ENCODE peak calls at places on chromosomes 2 and 18, in four cellular contexts. C is HepG2, B is SK-N-SH, T is K562. O is an unnamed sample.

GRCh38 chr2:240564571-240565266 is 3.6 kb upstream of the RNPEPL1 start:
- DNase-seq in B (no peak), T (no peak), C (no peak), O (no peak)

GRCh38 chr18:22363867-22364463 is 53.8 kb downstream of the CTAGE1 start:
- DNase-seq in C (no peak), T (no peak), B (no peak), O (no peak)

GRCh38 chr2:240926516-240927389 is 20.6 kb downstream of the CROCC2 start:
- DNase-seq in B (peak; percentile 69), C (no peak), T (no peak), O (no peak)

GRCh38 chr18:7684966-7685365 is 117.8 kb downstream of the PTPRM start:
- DNase-seq in T (no peak), B (no peak), C (no peak), O (no peak)

GRCh38 chr2:10325278-10326145 is 22.8 kb downstream of the HPCAL1 start:
- DNase-seq in C (peak; percentile 74), T (no peak), B (no peak), O (no peak)

GRCh38 chr2:236169151-236169721 is 1.1 kb upstream of the GBX2 start:
- DNase-seq in T (no peak), B (peak; percentile 45), C (no peak), O (no peak)

GRCh38 chr2:88170472-88170892 is 336 bp downstream of the THNSL2 start:
- DNase-seq in B (peak; percentile 39), T (no peak), C (no peak), O (no peak)

GRCh38 chr2:240388471-240389301 is 46.8 kb upstream of the GPC1 start:
- DNase-seq in C (no peak), B (no peak), T (no peak), O (no peak)

GRCh38 chr2:112811841-112812306 is 24.7 kb downstream of the IL1B start:
- DNase-seq in T (no peak), C (peak; percentile 24), B (no peak), O (no peak)

GRCh38 chr18:59272971-59273935 is at the start of gene RAX:
- DNase-seq in C (no peak), B (peak; percentile 94), T (peak; percentile 79), O (no peak)

GRCh38 chr18:35130236-35130635 is 89.0 kb downstream of the MAPRE2 start:
- DNase-seq in T (peak; percentile 27), B (no peak), C (no peak), O (no peak)

GRCh38 chr18:6997802-6998201 is 119.8 kb downstream of the LAMA1 start:
- DNase-seq in T (no peak), C (no peak), B (no peak), O (no peak)

GRCh38 chr2:5693288-5694015 is 1.3 kb downstream of the SOX11 start:
- DNase-seq in C (no peak), T (no peak), B (peak; percentile 69), O (no peak)

GRCh38 chr2:5692561-5693287 is 540 bp downstream of the SOX11 start:
- DNase-seq in T (no peak), C (no peak), B (peak; percentile 68), O (no peak)

GRCh38 chr2:5690231-5690630 is 2.0 kb upstream of the SOX11 start:
- DNase-seq in T (no peak), C (no peak), B (no peak), O (no peak)

GRCh38 chr2:5690718-5691658 is 1.2 kb upstream of the SOX11 start:
- DNase-seq in B (peak; percentile 92), C (no peak), T (no peak), O (no peak)

DNA sequence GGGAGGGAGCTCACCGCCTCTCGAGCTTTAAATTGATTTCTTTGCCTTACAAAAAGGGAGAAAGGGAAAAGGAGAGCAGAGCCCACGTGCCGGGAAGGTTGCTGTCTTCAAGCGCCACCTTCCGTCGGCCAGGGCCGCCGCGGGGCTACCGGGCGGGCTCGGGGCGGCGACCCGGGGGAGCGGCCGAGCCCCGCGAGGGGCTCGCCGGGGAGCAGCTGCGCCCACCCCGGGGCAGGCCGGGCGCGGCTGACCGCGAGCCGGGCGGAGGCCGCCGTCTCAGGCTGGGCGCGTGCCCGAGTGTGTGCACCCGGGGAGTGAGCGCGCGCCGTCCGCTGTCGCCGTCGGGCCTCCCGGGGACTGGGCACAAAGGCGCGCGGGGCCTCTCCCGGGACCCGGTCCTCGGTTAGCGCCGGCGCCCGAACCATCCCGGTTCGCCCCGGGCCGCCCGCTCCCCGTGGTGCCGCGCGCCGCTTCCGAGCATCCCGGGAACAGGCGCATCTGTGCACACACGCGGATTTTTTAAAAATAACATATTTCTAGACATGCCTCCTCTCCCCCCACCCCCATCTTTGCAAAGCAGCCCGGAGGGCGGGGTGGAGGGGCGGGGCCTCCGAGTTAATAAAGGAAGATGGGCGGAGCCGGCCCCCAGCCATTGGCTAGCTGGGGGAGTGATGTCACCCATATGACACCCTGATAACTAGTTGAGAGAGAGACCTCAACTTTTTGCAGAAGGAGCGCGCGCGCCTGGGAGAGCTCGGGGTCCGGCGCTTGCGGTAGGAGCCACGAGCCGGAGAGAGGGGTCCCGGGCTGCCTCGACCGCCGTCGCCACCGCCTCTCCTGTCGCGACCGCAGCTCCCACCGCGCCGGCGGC is at the start of gene SOX11:
- DNase-seq in B (peak; percentile 99), T (no peak), C (no peak), O (no peak)
- TF ChIP-seq NFIC in B (no peak), T (no peak), C (no peak), O (no peak)

GRCh38 chr2:137675584-137676327 is 288.5 kb upstream of the HNMT start:
- DNase-seq in C (no peak), B (no peak), T (no peak), O (no peak)
- TF ChIP-seq NFIC in C (no peak), B (no peak), T (no peak), O (no peak)

GRCh38 chr2:96604104-96604503 is 34.0 kb downstream of the KANSL3 start:
- DNase-seq in C (peak; percentile 31), B (no peak), T (peak; percentile 37), O (no peak)

GRCh38 chr2:96596596-96596995 is 41.5 kb downstream of the KANSL3 start:
- DNase-seq in C (no peak), T (no peak), B (no peak), O (no peak)

GRCh38 chr2:96602330-96602823 is 35.7 kb downstream of the KANSL3 start:
- DNase-seq in C (peak; percentile 25), T (no peak), B (no peak), O (no peak)

GRCh38 chr2:96599941-96600340 is 38.2 kb downstream of the KANSL3 start:
- DNase-seq in C (no peak), T (no peak), B (no peak), O (no peak)

GRCh38 chr2:96601382-96602292 is 36.5 kb downstream of the KANSL3 start:
- DNase-seq in B (no peak), T (peak; percentile 23), C (peak; percentile 96), O (no peak)
- TF ChIP-seq NFIC in B (no peak), T (no peak), C (peak; percentile 65), O (no peak)

GRCh38 chr18:79935499-79935898 is 16.0 kb downstream of the SLC66A2 start:
- DNase-seq in C (no peak), T (no peak), B (no peak), O (no peak)

GRCh38 chr18:79935925-79936324 is 15.5 kb downstream of the SLC66A2 start:
- DNase-seq in B (no peak), T (no peak), C (no peak), O (no peak)

GRCh38 chr18:79935098-79935480 is 16.4 kb downstream of the SLC66A2 start:
- DNase-seq in B (no peak), T (no peak), C (no peak), O (no peak)

GRCh38 chr18:79933765-79934164 is 17.7 kb downstream of the SLC66A2 start:
- DNase-seq in B (no peak), T (no peak), C (peak; percentile 81), O (no peak)

DNA sequence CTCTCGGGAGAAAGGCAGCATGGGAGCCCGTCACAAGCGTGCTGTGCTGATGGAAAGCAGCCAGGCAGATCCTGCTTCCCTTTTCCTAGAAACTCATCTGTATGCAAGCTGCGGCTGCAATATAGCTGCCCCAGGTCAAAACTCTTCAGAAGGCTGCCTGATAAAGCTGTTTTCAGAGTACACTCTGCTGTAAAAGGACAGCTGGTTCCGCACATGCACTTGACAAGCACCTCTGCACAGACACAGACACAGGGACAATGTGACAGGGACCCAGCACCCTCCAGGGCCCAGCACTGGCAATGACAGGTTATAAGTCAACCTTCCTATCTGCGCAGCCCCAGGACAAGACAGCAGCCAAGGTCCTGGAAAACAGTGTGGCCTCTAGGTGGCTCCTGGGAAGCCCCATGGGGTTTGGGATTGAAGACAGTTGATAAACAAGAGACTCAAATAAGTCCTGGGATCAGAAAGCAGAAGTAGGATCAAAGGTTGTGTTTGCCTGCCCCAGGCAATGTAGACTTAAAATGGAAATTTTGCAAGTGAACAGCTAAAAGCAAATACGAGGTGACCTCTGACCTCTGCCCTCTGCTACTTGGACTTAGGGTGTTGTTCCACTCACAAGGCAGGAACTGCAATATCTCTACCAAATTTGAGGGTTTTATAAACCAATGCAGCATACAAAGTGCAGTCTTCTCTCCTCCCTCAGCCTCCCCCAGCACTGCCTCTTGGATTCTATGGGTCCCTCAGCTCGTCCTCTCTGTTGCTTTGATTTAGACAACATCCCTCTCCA is 16.9 kb downstream of the SLC66A2 start:
- DNase-seq in C (peak; percentile 99), T (peak; percentile 13), B (no peak), O (no peak)
- TF ChIP-seq NFIC in C (peak; percentile 87), T (no peak), B (no peak), O (no peak)

DNA sequence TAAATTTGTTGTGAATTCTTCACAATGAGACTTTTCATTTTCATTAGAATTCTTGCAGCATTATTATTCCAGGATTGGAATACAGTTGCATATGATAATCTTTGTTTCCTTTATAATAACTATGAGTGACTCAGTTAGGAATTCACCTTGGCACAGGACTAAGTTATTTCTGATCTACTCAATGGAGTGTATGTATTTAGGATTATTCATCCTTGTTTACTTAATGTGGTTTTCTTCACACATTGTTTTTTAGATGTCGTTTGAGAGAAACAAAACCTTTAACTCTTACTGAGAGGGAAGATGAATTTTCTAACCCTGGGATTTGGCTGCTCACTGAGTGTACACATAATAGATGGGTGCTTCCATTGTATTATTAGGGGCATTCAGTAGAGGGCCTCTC is 970.1 kb downstream of the DPP10 start:
- DNase-seq in T (no peak), B (no peak), C (no peak), O (no peak)
- TF ChIP-seq NFIC in T (no peak), B (no peak), C (no peak), O (no peak)

GRCh38 chr2:147495741-147496140 is 349.1 kb upstream of the ACVR2A start:
- DNase-seq in B (no peak), T (no peak), C (no peak), O (no peak)
- TF ChIP-seq NFIC in B (no peak), T (no peak), C (no peak), O (no peak)

GRCh38 chr2:109142416-109143210 is 13.6 kb downstream of the SH3RF3 start:
- DNase-seq in B (no peak), T (no peak), C (no peak), O (no peak)

GRCh38 chr2:109144721-109145120 is 15.7 kb downstream of the SH3RF3 start:
- DNase-seq in C (no peak), T (no peak), B (no peak), O (no peak)

GRCh38 chr2:109141727-109142283 is 12.8 kb downstream of the SH3RF3 start:
- DNase-seq in C (no peak), T (no peak), B (no peak), O (no peak)

GRCh38 chr2:109144271-109144670 is 15.3 kb downstream of the SH3RF3 start:
- DNase-seq in B (no peak), T (no peak), C (no peak), O (no peak)

GRCh38 chr2:109143214-109144187 is 14.5 kb downstream of the SH3RF3 start:
- DNase-seq in B (no peak), C (no peak), T (no peak), O (peak; percentile 66)
- TF ChIP-seq NFIC in B (no peak), C (no peak), T (no peak), O (peak; percentile 94)